ENCODE peak calls at places on chromosomes 16 and 17, in four cellular contexts. P, Z, H and G are unnamed samples.

GRCh38 chr17:77471984-77472836 is 331.4 kb downstream of the SEC14L1 start:
- DNase-seq in Z (no peak), H (no peak), P (no peak), G (peak)

GRCh38 chr17:48544356-48545021 is 420 bp downstream of the HOXB2 start:
- DNase-seq in H (no peak), Z (no peak), P (no peak), G (no peak)

GRCh38 chr17:31085563-31085962 is 9.2 kb upstream of the NF1 start:
- DNase-seq in H (no peak), Z (no peak), P (peak), G (no peak)

GRCh38 chr16:84117482-84117843 is 721 bp upstream of the MBTPS1 start:
- DNase-seq in P (peak), H (no peak), Z (no peak), G (peak)

GRCh38 chr17:43755389-43755875 is 3.2 kb downstream of the SOST start:
- DNase-seq in P (no peak), Z (no peak), H (no peak), G (no peak)

GRCh38 chr17:80737106-80738019 is 192.7 kb downstream of the RPTOR start:
- DNase-seq in H (peak), Z (no peak), P (no peak), G (no peak)

GRCh38 chr16:73048292-73049050 is 543 bp upstream of the ZFHX3 start:
- DNase-seq in H (no peak), Z (peak), P (peak), G (peak)

GRCh38 chr17:2883544-2884203 is 87.4 kb downstream of the RAP1GAP2 start:
- DNase-seq in Z (peak), H (no peak), P (peak), G (peak)

GRCh38 chr16:1413684-1414531 is 596 bp downstream of the UNKL start:
- DNase-seq in Z (no peak), P (peak), H (peak), G (peak)

GRCh38 chr17:29135464-29135863 is 44.7 kb downstream of the MYO18A start:
- DNase-seq in H (no peak), Z (no peak), P (no peak), G (no peak)

GRCh38 chr16:27230562-27230991 is 27.3 kb downstream of the KDM8 start:
- DNase-seq in H (no peak), P (no peak), Z (no peak), G (no peak)

GRCh38 chr16:87924041-87924851 is 12.1 kb downstream of the CA5A start:
- DNase-seq in Z (no peak), P (no peak), H (peak), G (no peak)

GRCh38 chr17:79065105-79065670 is 9.4 kb upstream of the ENGASE start:
- DNase-seq in H (no peak), P (peak), Z (peak), G (no peak)

GRCh38 chr17:82767041-82767754 is 15.3 kb downstream of the TBCD start:
- DNase-seq in H (no peak), Z (peak), P (peak), G (peak)

GRCh38 chr16:84367750-84368320 is 503 bp upstream of the ATP2C2 start:
- DNase-seq in P (no peak), Z (no peak), H (no peak), G (no peak)

GRCh38 chr17:78293896-78294295 is 62.5 kb downstream of the TMEM235 start:
- DNase-seq in Z (no peak), H (no peak), P (no peak), G (no peak)

GRCh38 chr16:10088380-10088793 is 93.8 kb downstream of the GRIN2A start:
- DNase-seq in P (no peak), Z (no peak), H (no peak), G (peak)

GRCh38 chr17:80119271-80119791 is 17.9 kb downstream of the GAA start:
- DNase-seq in P (no peak), H (no peak), Z (no peak), G (peak)

GRCh38 chr17:76511562-76512365 is 10.5 kb upstream of the RHBDF2 start:
- DNase-seq in P (no peak), H (no peak), Z (no peak), G (no peak)

GRCh38 chr17:43389022-43389947 is 9.5 kb upstream of the ARL4D start:
- DNase-seq in P (peak), Z (peak), H (no peak), G (peak)

GRCh38 chr17:40548982-40549680 is 16.1 kb downstream of the CCR7 start:
- DNase-seq in Z (peak), H (no peak), P (peak), G (peak)

GRCh38 chr16:1300664-1301476 is 8.6 kb upstream of the UBE2I start:
- DNase-seq in H (no peak), P (peak), Z (peak), G (peak)

GRCh38 chr17:34837796-34838195 is 123.5 kb downstream of the CCT6B start:
- DNase-seq in H (no peak), P (no peak), Z (no peak), G (no peak)

GRCh38 chr17:9127340-9127739 is 106.0 kb downstream of the NTN1 start:
- DNase-seq in P (no peak), Z (no peak), H (no peak), G (no peak)

GRCh38 chr17:12584727-12585126 is 81.0 kb upstream of the MYOCD start:
- DNase-seq in Z (no peak), P (no peak), H (no peak), G (no peak)

GRCh38 chr16:50448522-50448921 is 79.7 kb upstream of the BRD7 start:
- DNase-seq in P (no peak), H (no peak), Z (peak), G (peak)

DNA sequence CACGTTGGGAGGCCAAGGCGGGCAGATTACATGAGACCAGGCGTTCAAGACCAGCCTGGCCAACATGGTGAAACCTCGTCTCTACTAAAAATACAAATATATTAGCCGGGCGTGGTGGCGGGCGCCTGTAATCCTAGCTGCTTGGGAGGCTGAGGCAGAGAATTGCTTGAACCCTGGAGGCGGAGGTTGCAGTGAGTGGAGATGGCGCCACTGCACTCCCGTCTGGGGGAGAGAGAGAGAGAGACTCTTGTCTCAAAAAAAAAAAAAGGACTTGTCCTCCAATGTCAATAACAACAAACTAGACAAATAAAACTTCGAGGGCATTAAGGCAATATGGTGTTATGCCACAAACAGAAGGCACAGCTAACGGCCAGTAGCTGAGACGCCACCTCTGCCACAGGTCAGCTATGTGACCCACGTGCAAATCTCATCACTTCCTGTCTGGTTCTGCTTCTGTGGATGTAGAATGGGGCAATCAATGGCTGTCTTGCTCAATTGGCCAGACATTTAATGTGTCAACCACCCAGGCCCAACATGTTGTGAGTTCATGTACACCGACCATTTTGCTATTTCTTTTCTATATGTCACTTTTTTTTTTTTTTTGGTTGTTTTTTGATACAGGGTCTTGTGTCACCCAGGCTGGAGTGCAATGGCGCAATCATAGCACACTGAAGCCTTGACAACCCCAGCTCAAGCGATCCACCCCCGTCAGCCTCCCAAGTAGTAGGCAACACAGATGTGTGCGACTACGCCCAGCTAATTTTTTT is 834 bp upstream of the TXNDC11 start:
- DNase-seq in H (no peak), Z (peak), P (peak), G (peak)
- TF ChIP-seq PBX3 in H (no peak), Z (peak), P (no peak), G (no peak)

GRCh38 chr17:17959520-17960361 is 12.5 kb downstream of the TOM1L2 start:
- DNase-seq in Z (no peak), P (peak), H (peak), G (no peak)
- TF ChIP-seq PBX3 in Z (no peak), P (no peak), H (no peak), G (peak)

GRCh38 chr16:66902648-66903543 is 15.8 kb downstream of the CDH16 start:
- DNase-seq in Z (no peak), H (no peak), P (no peak), G (peak)
- TF ChIP-seq PBX3 in Z (no peak), H (no peak), P (no peak), G (no peak)

DNA sequence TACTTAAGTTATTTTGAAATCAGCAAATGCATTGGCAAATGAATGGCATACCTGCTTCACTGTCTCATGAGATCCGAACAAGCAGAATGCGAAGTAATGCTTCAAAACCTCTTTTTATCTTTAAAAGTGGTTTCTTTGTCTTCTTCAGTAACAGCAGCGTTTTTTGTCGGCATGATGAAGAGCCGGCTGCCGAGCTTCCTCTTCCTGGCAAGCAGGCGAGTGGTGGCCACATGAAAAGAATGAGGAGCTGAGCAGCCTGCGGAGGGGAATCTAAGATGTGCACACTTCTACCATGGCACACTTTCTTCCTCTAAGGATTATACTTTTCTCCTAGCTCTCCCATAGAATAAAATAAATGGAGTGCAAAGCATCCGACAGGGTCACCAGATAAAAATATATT is 42.4 kb upstream of the AKTIP start:
- DNase-seq in P (no peak), Z (peak), H (no peak), G (no peak)
- TF ChIP-seq PBX3 in P (no peak), Z (no peak), H (no peak), G (no peak)

GRCh38 chr17:67440311-67441051 is 63.4 kb downstream of the PITPNC1 start:
- DNase-seq in H (no peak), Z (no peak), P (no peak), G (no peak)

GRCh38 chr17:67439269-67439668 is 62.2 kb downstream of the PITPNC1 start:
- DNase-seq in P (no peak), Z (no peak), H (no peak), G (peak)

GRCh38 chr17:67443931-67444597 is 67.0 kb downstream of the PITPNC1 start:
- DNase-seq in P (no peak), Z (no peak), H (no peak), G (peak)

GRCh38 chr17:67441052-67441738 is 64.1 kb downstream of the PITPNC1 start:
- DNase-seq in Z (peak), P (peak), H (no peak), G (no peak)

GRCh38 chr17:67442787-67443624 is 65.9 kb downstream of the PITPNC1 start:
- DNase-seq in H (no peak), P (no peak), Z (no peak), G (no peak)
- TF ChIP-seq PBX3 in H (no peak), P (no peak), Z (no peak), G (no peak)